ENCODE peak calls at places on chromosomes 5 and 9, in nine cellular contexts. W, R, T, P, D, K, H, V and F are unnamed samples.

GRCh38 chr9:84556556-84556955 is 113.0 kb upstream of the NTRK2 start:
- DNase-seq in V (no peak), R (no peak), K (no peak), P (no peak), W (no peak), H (no peak), D (no peak), T (no peak), F (no peak)

GRCh38 chr5:134145061-134145757 is 30.7 kb downstream of the TCF7 start:
- DNase-seq in V (no peak), W (no peak), K (no peak), D (no peak), P (no peak), H (no peak), R (no peak), T (no peak), F (no peak)

GRCh38 chr5:132489871-132490483 is 596 bp downstream of the IRF1 start:
- DNase-seq in P (peak), W (peak), D (no peak), K (peak), R (no peak), V (no peak), H (peak), T (peak), F (peak)

GRCh38 chr5:135810188-135810943 is 24.1 kb upstream of the SLC25A48 start:
- DNase-seq in T (no peak), H (no peak), K (no peak), P (no peak), R (no peak), V (no peak), D (no peak), W (no peak), F (no peak)

GRCh38 chr9:133839822-133840329 is 101.7 kb upstream of the SARDH start:
- DNase-seq in P (no peak), D (no peak), R (no peak), H (no peak), K (no peak), V (no peak), T (no peak), W (no peak), F (no peak)

GRCh38 chr9:72160446-72161123 is 11.3 kb downstream of the GDA start:
- DNase-seq in V (no peak), R (no peak), K (no peak), W (no peak), H (no peak), D (no peak), P (no peak), T (no peak), F (no peak)

GRCh38 chr5:111737716-111738115 is 19.3 kb downstream of the NREP start:
- DNase-seq in P (no peak), D (no peak), R (no peak), W (peak), K (no peak), T (no peak), H (no peak), V (no peak), F (no peak)

GRCh38 chr5:133387621-133388020 is 224.7 kb downstream of the FSTL4 start:
- DNase-seq in H (no peak), T (no peak), D (no peak), R (no peak), P (no peak), K (no peak), W (no peak), V (no peak), F (no peak)

GRCh38 chr5:65059681-65060598 is 291.2 kb downstream of the CWC27 start:
- DNase-seq in D (no peak), P (no peak), V (no peak), K (no peak), R (peak), H (no peak), T (peak), W (no peak), F (no peak)

GRCh38 chr9:100082786-100083185 is 16.0 kb downstream of the ERP44 start:
- DNase-seq in K (no peak), W (peak), R (no peak), V (no peak), P (no peak), H (no peak), T (no peak), D (no peak), F (no peak)

GRCh38 chr9:19922476-19923118 is 133.8 kb upstream of the SLC24A2 start:
- DNase-seq in H (no peak), D (no peak), W (peak), P (no peak), R (peak), K (no peak), T (no peak), V (no peak), F (no peak)

GRCh38 chr5:116009806-116010205 is 22.5 kb upstream of the ARL14EPL start:
- DNase-seq in K (no peak), W (no peak), V (no peak), R (no peak), P (no peak), H (no peak), T (no peak), D (no peak), F (no peak)

GRCh38 chr9:124477211-124478013 is 27.2 kb downstream of the ADGRD2 start:
- DNase-seq in H (peak), P (no peak), D (peak), T (no peak), W (no peak), K (no peak), R (no peak), V (no peak), F (no peak)

GRCh38 chr5:169592937-169593650 is 9.5 kb downstream of the SPDL1 start:
- DNase-seq in K (no peak), P (no peak), R (no peak), V (no peak), T (no peak), H (no peak), W (no peak), D (no peak), F (no peak)